ENCODE peak calls at places on chromosome 13, in seven cellular contexts. One of them, this sample, is unnamed.

GRCh38 chr13:96460571-96460970 is 370.7 kb downstream of the HS6ST3 start:
- DNase-seq in AG04450: no peak
- DNase-seq in body of pancreas: no peak
- DNase-seq in astrocyte of the spinal cord: no peak
- DNase-seq in M059J: peak; percentile 9
- DNase-seq in activated CD8-positive, alpha-beta T cell treated with anti-CD3 and anti-CD28 coated beads, Interleukin-2, amount 10 ng/mL, durations not matched to agents 7 days and 5 days: no peak
- DNase-seq in IMR-90: no peak
- DNase-seq in this sample: no peak

GRCh38 chr13:73467103-73467502 is 408.3 kb downstream of the KLF5 start:
- DNase-seq in body of pancreas: no peak
- DNase-seq in IMR-90: peak; percentile 16
- DNase-seq in AG04450: no peak
- DNase-seq in activated CD8-positive, alpha-beta T cell treated with anti-CD3 and anti-CD28 coated beads, Interleukin-2, amount 10 ng/mL, durations not matched to agents 7 days and 5 days: no peak
- DNase-seq in astrocyte of the spinal cord: peak; percentile 14
- DNase-seq in M059J: peak; percentile 12
- DNase-seq in this sample: no peak

GRCh38 chr13:41603917-41604316 is 146.6 kb downstream of the RGCC start:
- DNase-seq in body of pancreas: no peak
- DNase-seq in IMR-90: peak; percentile 78
- DNase-seq in M059J: peak; percentile 83
- DNase-seq in astrocyte of the spinal cord: peak; percentile 64
- DNase-seq in activated CD8-positive, alpha-beta T cell treated with anti-CD3 and anti-CD28 coated beads, Interleukin-2, amount 10 ng/mL, durations not matched to agents 7 days and 5 days: no peak
- DNase-seq in AG04450: no peak
- DNase-seq in this sample: no peak

GRCh38 chr13:74574964-74575728 is 440.9 kb upstream of the KLF12 start:
- DNase-seq in activated CD8-positive, alpha-beta T cell treated with anti-CD3 and anti-CD28 coated beads, Interleukin-2, amount 10 ng/mL, durations not matched to agents 7 days and 5 days: no peak
- DNase-seq in IMR-90: no peak
- DNase-seq in M059J: peak; percentile 34
- DNase-seq in astrocyte of the spinal cord: peak; percentile 13
- DNase-seq in AG04450: no peak
- DNase-seq in body of pancreas: no peak
- DNase-seq in this sample: no peak

GRCh38 chr13:35163674-35164073 is 221.6 kb downstream of the NBEA start:
- DNase-seq in activated CD8-positive, alpha-beta T cell treated with anti-CD3 and anti-CD28 coated beads, Interleukin-2, amount 10 ng/mL, durations not matched to agents 7 days and 5 days: no peak
- DNase-seq in IMR-90: no peak
- DNase-seq in AG04450: no peak
- DNase-seq in M059J: no peak
- DNase-seq in body of pancreas: no peak
- DNase-seq in astrocyte of the spinal cord: no peak
- DNase-seq in this sample: no peak

GRCh38 chr13:95349267-95349666 is 48.0 kb upstream of the ABCC4 start:
- DNase-seq in IMR-90: peak; percentile 40
- DNase-seq in AG04450: no peak
- DNase-seq in activated CD8-positive, alpha-beta T cell treated with anti-CD3 and anti-CD28 coated beads, Interleukin-2, amount 10 ng/mL, durations not matched to agents 7 days and 5 days: no peak
- DNase-seq in body of pancreas: no peak
- DNase-seq in astrocyte of the spinal cord: no peak
- DNase-seq in M059J: no peak
- DNase-seq in this sample: no peak

GRCh38 chr13:34776390-34776981 is 165.6 kb upstream of the NBEA start:
- DNase-seq in body of pancreas: no peak
- DNase-seq in activated CD8-positive, alpha-beta T cell treated with anti-CD3 and anti-CD28 coated beads, Interleukin-2, amount 10 ng/mL, durations not matched to agents 7 days and 5 days: no peak
- DNase-seq in IMR-90: no peak
- DNase-seq in M059J: no peak
- DNase-seq in astrocyte of the spinal cord: no peak
- DNase-seq in AG04450: no peak
- DNase-seq in this sample: no peak

GRCh38 chr13:30354481-30355404 is 47.4 kb upstream of the KATNAL1 start:
- DNase-seq in IMR-90: no peak
- DNase-seq in activated CD8-positive, alpha-beta T cell treated with anti-CD3 and anti-CD28 coated beads, Interleukin-2, amount 10 ng/mL, durations not matched to agents 7 days and 5 days: no peak
- DNase-seq in astrocyte of the spinal cord: no peak
- DNase-seq in AG04450: no peak
- DNase-seq in M059J: no peak
- DNase-seq in body of pancreas: no peak
- DNase-seq in this sample: no peak

GRCh38 chr13:101728615-101729014 is 276.1 kb downstream of the ITGBL1 start:
- DNase-seq in IMR-90: no peak
- DNase-seq in M059J: no peak
- DNase-seq in AG04450: no peak
- DNase-seq in astrocyte of the spinal cord: no peak
- DNase-seq in activated CD8-positive, alpha-beta T cell treated with anti-CD3 and anti-CD28 coated beads, Interleukin-2, amount 10 ng/mL, durations not matched to agents 7 days and 5 days: no peak
- DNase-seq in body of pancreas: no peak
- DNase-seq in this sample: no peak

GRCh38 chr13:52010890-52011689 is at the start of gene ATP7B:
- DNase-seq in activated CD8-positive, alpha-beta T cell treated with anti-CD3 and anti-CD28 coated beads, Interleukin-2, amount 10 ng/mL, durations not matched to agents 7 days and 5 days: peak; percentile 29
- DNase-seq in M059J: peak; percentile 8
- DNase-seq in body of pancreas: no peak
- DNase-seq in IMR-90: no peak
- DNase-seq in AG04450: no peak
- DNase-seq in astrocyte of the spinal cord: peak; percentile 7
- DNase-seq in this sample: peak; percentile 20

GRCh38 chr13:90447034-90447734 is 900.3 kb upstream of the MIR17HG start:
- DNase-seq in IMR-90: no peak
- DNase-seq in M059J: no peak
- DNase-seq in AG04450: no peak
- DNase-seq in astrocyte of the spinal cord: no peak
- DNase-seq in activated CD8-positive, alpha-beta T cell treated with anti-CD3 and anti-CD28 coated beads, Interleukin-2, amount 10 ng/mL, durations not matched to agents 7 days and 5 days: no peak
- DNase-seq in body of pancreas: no peak
- DNase-seq in this sample: no peak

GRCh38 chr13:98994896-98995295 is 17.0 kb upstream of the DOCK9 start:
- DNase-seq in astrocyte of the spinal cord: no peak
- DNase-seq in IMR-90: no peak
- DNase-seq in AG04450: no peak
- DNase-seq in activated CD8-positive, alpha-beta T cell treated with anti-CD3 and anti-CD28 coated beads, Interleukin-2, amount 10 ng/mL, durations not matched to agents 7 days and 5 days: no peak
- DNase-seq in M059J: no peak
- DNase-seq in body of pancreas: no peak
- DNase-seq in this sample: no peak

GRCh38 chr13:112859817-112860190 is 109.2 kb upstream of the MCF2L start:
- DNase-seq in IMR-90: peak; percentile 82
- DNase-seq in body of pancreas: no peak
- DNase-seq in AG04450: peak; percentile 46
- DNase-seq in M059J: peak; percentile 63
- DNase-seq in activated CD8-positive, alpha-beta T cell treated with anti-CD3 and anti-CD28 coated beads, Interleukin-2, amount 10 ng/mL, durations not matched to agents 7 days and 5 days: no peak
- DNase-seq in astrocyte of the spinal cord: peak; percentile 46
- DNase-seq in this sample: no peak

GRCh38 chr13:104949840-104950805 is 1585.3 kb downstream of the EFNB2 start:
- DNase-seq in AG04450: no peak
- DNase-seq in activated CD8-positive, alpha-beta T cell treated with anti-CD3 and anti-CD28 coated beads, Interleukin-2, amount 10 ng/mL, durations not matched to agents 7 days and 5 days: no peak
- DNase-seq in body of pancreas: no peak
- DNase-seq in M059J: peak; percentile 68
- DNase-seq in astrocyte of the spinal cord: peak; percentile 79
- DNase-seq in IMR-90: no peak
- DNase-seq in this sample: no peak

GRCh38 chr13:34857561-34857960 is 84.5 kb upstream of the NBEA start:
- DNase-seq in IMR-90: no peak
- DNase-seq in M059J: peak; percentile 34
- DNase-seq in AG04450: no peak
- DNase-seq in body of pancreas: no peak
- DNase-seq in astrocyte of the spinal cord: no peak
- DNase-seq in activated CD8-positive, alpha-beta T cell treated with anti-CD3 and anti-CD28 coated beads, Interleukin-2, amount 10 ng/mL, durations not matched to agents 7 days and 5 days: no peak
- DNase-seq in this sample: no peak

GRCh38 chr13:77381059-77381458 is 54.2 kb upstream of the MYCBP2 start:
- DNase-seq in astrocyte of the spinal cord: no peak
- DNase-seq in AG04450: no peak
- DNase-seq in M059J: no peak
- DNase-seq in body of pancreas: no peak
- DNase-seq in activated CD8-positive, alpha-beta T cell treated with anti-CD3 and anti-CD28 coated beads, Interleukin-2, amount 10 ng/mL, durations not matched to agents 7 days and 5 days: no peak
- DNase-seq in IMR-90: no peak
- DNase-seq in this sample: no peak

GRCh38 chr13:109655206-109655600 is 131.2 kb downstream of the IRS2 start:
- DNase-seq in astrocyte of the spinal cord: no peak
- DNase-seq in IMR-90: no peak
- DNase-seq in M059J: no peak
- DNase-seq in AG04450: no peak
- DNase-seq in body of pancreas: no peak
- DNase-seq in activated CD8-positive, alpha-beta T cell treated with anti-CD3 and anti-CD28 coated beads, Interleukin-2, amount 10 ng/mL, durations not matched to agents 7 days and 5 days: no peak
- DNase-seq in this sample: no peak

GRCh38 chr13:52449323-52450011 is 967 bp downstream of the VPS36 start:
- DNase-seq in IMR-90: no peak
- DNase-seq in body of pancreas: no peak
- DNase-seq in M059J: no peak
- DNase-seq in AG04450: no peak
- DNase-seq in activated CD8-positive, alpha-beta T cell treated with anti-CD3 and anti-CD28 coated beads, Interleukin-2, amount 10 ng/mL, durations not matched to agents 7 days and 5 days: no peak
- DNase-seq in astrocyte of the spinal cord: no peak
- DNase-seq in this sample: no peak

GRCh38 chr13:23621316-23621645 is 51.1 kb downstream of the TNFRSF19 start:
- DNase-seq in body of pancreas: no peak
- DNase-seq in IMR-90: peak; percentile 96
- DNase-seq in astrocyte of the spinal cord: peak; percentile 83
- DNase-seq in AG04450: peak; percentile 55
- DNase-seq in M059J: peak; percentile 93
- DNase-seq in activated CD8-positive, alpha-beta T cell treated with anti-CD3 and anti-CD28 coated beads, Interleukin-2, amount 10 ng/mL, durations not matched to agents 7 days and 5 days: no peak
- DNase-seq in this sample: no peak

GRCh38 chr13:65966991-65967451 is 1263.1 kb downstream of the PCDH9 start:
- DNase-seq in M059J: peak; percentile 5
- DNase-seq in activated CD8-positive, alpha-beta T cell treated with anti-CD3 and anti-CD28 coated beads, Interleukin-2, amount 10 ng/mL, durations not matched to agents 7 days and 5 days: no peak
- DNase-seq in astrocyte of the spinal cord: peak; percentile 55
- DNase-seq in body of pancreas: no peak
- DNase-seq in AG04450: no peak
- DNase-seq in IMR-90: peak; percentile 45
- DNase-seq in this sample: no peak

GRCh38 chr13:61695147-61695546 is 279.5 kb upstream of the PCDH20 start:
- DNase-seq in activated CD8-positive, alpha-beta T cell treated with anti-CD3 and anti-CD28 coated beads, Interleukin-2, amount 10 ng/mL, durations not matched to agents 7 days and 5 days: no peak
- DNase-seq in astrocyte of the spinal cord: peak; percentile 62
- DNase-seq in AG04450: no peak
- DNase-seq in body of pancreas: no peak
- DNase-seq in M059J: no peak
- DNase-seq in IMR-90: no peak
- DNase-seq in this sample: no peak

GRCh38 chr13:110250258-110250891 is 56.6 kb downstream of the COL4A1 start:
- DNase-seq in M059J: peak; percentile 72
- DNase-seq in AG04450: no peak
- DNase-seq in IMR-90: peak; percentile 77
- DNase-seq in body of pancreas: no peak
- DNase-seq in activated CD8-positive, alpha-beta T cell treated with anti-CD3 and anti-CD28 coated beads, Interleukin-2, amount 10 ng/mL, durations not matched to agents 7 days and 5 days: no peak
- DNase-seq in astrocyte of the spinal cord: peak; percentile 77
- DNase-seq in this sample: no peak

GRCh38 chr13:79775830-79776229 is 294.9 kb downstream of the NDFIP2 start:
- DNase-seq in IMR-90: peak; percentile 87
- DNase-seq in M059J: peak; percentile 67
- DNase-seq in body of pancreas: peak; percentile 43
- DNase-seq in astrocyte of the spinal cord: peak; percentile 83
- DNase-seq in activated CD8-positive, alpha-beta T cell treated with anti-CD3 and anti-CD28 coated beads, Interleukin-2, amount 10 ng/mL, durations not matched to agents 7 days and 5 days: no peak
- DNase-seq in AG04450: peak; percentile 47
- DNase-seq in this sample: no peak

GRCh38 chr13:109415057-109415456 is 371.3 kb downstream of the IRS2 start:
- DNase-seq in AG04450: no peak
- DNase-seq in M059J: no peak
- DNase-seq in astrocyte of the spinal cord: no peak
- DNase-seq in body of pancreas: no peak
- DNase-seq in activated CD8-positive, alpha-beta T cell treated with anti-CD3 and anti-CD28 coated beads, Interleukin-2, amount 10 ng/mL, durations not matched to agents 7 days and 5 days: no peak
- DNase-seq in IMR-90: no peak
- DNase-seq in this sample: no peak

GRCh38 chr13:23392313-23392712 is 41.2 kb downstream of the SACS start:
- DNase-seq in activated CD8-positive, alpha-beta T cell treated with anti-CD3 and anti-CD28 coated beads, Interleukin-2, amount 10 ng/mL, durations not matched to agents 7 days and 5 days: no peak
- DNase-seq in astrocyte of the spinal cord: no peak
- DNase-seq in IMR-90: no peak
- DNase-seq in AG04450: no peak
- DNase-seq in body of pancreas: no peak
- DNase-seq in M059J: no peak
- DNase-seq in this sample: no peak

GRCh38 chr13:34078334-34078999 is 260.5 kb downstream of the RFC3 start:
- DNase-seq in astrocyte of the spinal cord: no peak
- DNase-seq in body of pancreas: no peak
- DNase-seq in M059J: peak; percentile 17
- DNase-seq in IMR-90: no peak
- DNase-seq in activated CD8-positive, alpha-beta T cell treated with anti-CD3 and anti-CD28 coated beads, Interleukin-2, amount 10 ng/mL, durations not matched to agents 7 days and 5 days: no peak
- DNase-seq in AG04450: no peak
- DNase-seq in this sample: no peak

GRCh38 chr13:67619987-67620386 is 389.9 kb upstream of the PCDH9 start:
- DNase-seq in astrocyte of the spinal cord: peak; percentile 83
- DNase-seq in activated CD8-positive, alpha-beta T cell treated with anti-CD3 and anti-CD28 coated beads, Interleukin-2, amount 10 ng/mL, durations not matched to agents 7 days and 5 days: no peak
- DNase-seq in M059J: no peak
- DNase-seq in IMR-90: peak; percentile 64
- DNase-seq in AG04450: peak; percentile 7
- DNase-seq in body of pancreas: no peak
- DNase-seq in this sample: no peak

GRCh38 chr13:113864303-113864890 is 521 bp upstream of the GAS6 start:
- DNase-seq in activated CD8-positive, alpha-beta T cell treated with anti-CD3 and anti-CD28 coated beads, Interleukin-2, amount 10 ng/mL, durations not matched to agents 7 days and 5 days: no peak
- DNase-seq in M059J: peak; percentile 46
- DNase-seq in body of pancreas: peak; percentile 11
- DNase-seq in AG04450: no peak
- DNase-seq in astrocyte of the spinal cord: no peak
- DNase-seq in IMR-90: peak; percentile 33
- DNase-seq in this sample: no peak

GRCh38 chr13:39765801-39766463 is 110.5 kb downstream of the COG6 start:
- DNase-seq in IMR-90: no peak
- DNase-seq in body of pancreas: no peak
- DNase-seq in M059J: peak; percentile 50
- DNase-seq in AG04450: no peak
- DNase-seq in activated CD8-positive, alpha-beta T cell treated with anti-CD3 and anti-CD28 coated beads, Interleukin-2, amount 10 ng/mL, durations not matched to agents 7 days and 5 days: peak; percentile 34
- DNase-seq in astrocyte of the spinal cord: peak; percentile 56
- DNase-seq in this sample: no peak